ENCODE peak calls at places on chromosome 7, in six cellular contexts. Q, X, S, N, O and T are unnamed samples.

GRCh38 chr7:11207565-11207964 is 233.9 kb downstream of the PHF14 start:
- DNase-seq in Q (no peak), X (no peak), S (no peak), N (no peak), O (no peak), T (no peak)

GRCh38 chr7:89458076-89458475 is 662.5 kb upstream of the TEX47 start:
- DNase-seq in Q (no peak), X (no peak), S (no peak), N (no peak), O (no peak), T (no peak)

GRCh38 chr7:132709971-132710567 is 133.8 kb upstream of the PLXNA4 start:
- DNase-seq in Q (peak), X (no peak), S (peak), N (peak), O (no peak), T (no peak)

GRCh38 chr7:16841681-16842080 is 36.9 kb upstream of the AGR2 start:
- DNase-seq in Q (peak), X (no peak), S (no peak), N (no peak), O (no peak), T (no peak)

GRCh38 chr7:11540271-11540761 is 291.7 kb downstream of the THSD7A start:
- DNase-seq in Q (peak), X (no peak), S (no peak), N (no peak), O (no peak), T (no peak)

GRCh38 chr7:151876899-151877777 is at the start of gene PRKAG2:
- DNase-seq in Q (peak), X (no peak), S (no peak), N (peak), O (peak), T (no peak)

GRCh38 chr7:87475359-87476178 is at the start of gene ABCB4:
- DNase-seq in Q (no peak), X (no peak), S (no peak), N (no peak), O (no peak), T (no peak)

GRCh38 chr7:126783613-126784012 is 469.1 kb downstream of the GRM8 start:
- DNase-seq in Q (no peak), X (no peak), S (no peak), N (no peak), O (no peak), T (no peak)

GRCh38 chr7:44461387-44461786 is 29.1 kb downstream of the NUDCD3 start:
- DNase-seq in Q (peak), X (no peak), S (peak), N (no peak), O (no peak), T (no peak)

GRCh38 chr7:157423886-157424565 is 87.2 kb downstream of the DNAJB6 start:
- DNase-seq in Q (no peak), X (no peak), S (no peak), N (no peak), O (no peak), T (no peak)

GRCh38 chr7:17917842-17918241 is 22.5 kb downstream of the SNX13 start:
- DNase-seq in Q (no peak), X (no peak), S (no peak), N (no peak), O (no peak), T (no peak)

GRCh38 chr7:37357277-37357996 is 91.2 kb downstream of the ELMO1 start:
- DNase-seq in Q (no peak), X (no peak), S (no peak), N (no peak), O (no peak), T (no peak)

GRCh38 chr7:42242381-42242780 is 5.4 kb upstream of the GLI3 start:
- DNase-seq in Q (no peak), X (no peak), S (no peak), N (no peak), O (no peak), T (no peak)

GRCh38 chr7:159033473-159033825 is 111.2 kb downstream of the VIPR2 start:
- DNase-seq in Q (no peak), X (no peak), S (no peak), N (no peak), O (no peak), T (no peak)

GRCh38 chr7:80273327-80273726 is 138.7 kb downstream of the GNAI1 start:
- DNase-seq in Q (peak), X (no peak), S (peak), N (no peak), O (no peak), T (no peak)

GRCh38 chr7:44261239-44261638 is 60.5 kb downstream of the YKT6 start:
- DNase-seq in Q (no peak), X (no peak), S (no peak), N (no peak), O (no peak), T (no peak)

GRCh38 chr7:138934861-138935260 is 46.3 kb downstream of the KIAA1549 start:
- DNase-seq in Q (peak), X (no peak), S (peak), N (no peak), O (no peak), T (no peak)